ENCODE peak calls at places on chromosomes 3 and 15, in six cellular contexts. V is activated CD8-positive, alpha-beta memory T cell treated with anti-CD3 and anti-CD28 coated beads for 48 hours; E is right cardiac atrium; U is activated CD4-positive, alpha-beta T cell treated with anti-CD3 and anti-CD28 coated beads, Interleukin-2, amount 50 U/mL, for 1 hour; C is NCI-H510A treated with DMSO at 0.1 percent for 48 hours; Y is stimulated activated CD4-positive, alpha-beta T cell treated with anti-CD3 and anti-CD28 coated beads, Interleukin-4, amount 100 ng/mL, for 24 hours. I is an unnamed sample.

GRCh38 chr3:17014734-17015133 is 130.0 kb downstream of the PLCL2 start:
- DNase-seq in U (no peak), E (no peak), Y (no peak), C (no peak), V (no peak), I (no peak)

GRCh38 chr3:133883657-133884546 is 11.8 kb downstream of the RAB6B start:
- DNase-seq in C (no peak), V (no peak), E (no peak), Y (no peak), U (no peak), I (no peak)

GRCh38 chr3:270688-271087 is 74.1 kb downstream of the CHL1 start:
- DNase-seq in E (no peak), C (no peak), U (no peak), Y (no peak), V (no peak), I (no peak)

GRCh38 chr15:70284438-70285214 is 186.9 kb upstream of the TLE3 start:
- DNase-seq in Y (no peak), E (no peak), C (no peak), U (no peak), V (no peak), I (peak)

GRCh38 chr3:180188512-180189309 is 152.0 kb upstream of the PEX5L start:
- DNase-seq in Y (no peak), V (no peak), E (no peak), U (no peak), C (no peak), I (no peak)

GRCh38 chr15:52678036-52678467 is 1.1 kb downstream of the ATOSA start:
- DNase-seq in V (no peak), E (peak), Y (peak), U (peak), C (peak), I (peak)

GRCh38 chr3:111012388-111013248 is 59.0 kb upstream of the NECTIN3 start:
- DNase-seq in V (no peak), E (no peak), Y (no peak), C (no peak), U (no peak), I (no peak)

GRCh38 chr3:184145120-184145524 is 10.0 kb downstream of the EIF2B5 start:
- DNase-seq in C (peak), Y (peak), E (peak), U (peak), V (no peak), I (no peak)

GRCh38 chr15:33729648-33730047 is 238.6 kb upstream of the CHRM5 start:
- DNase-seq in Y (no peak), E (no peak), V (no peak), C (peak), U (no peak), I (no peak)